ENCODE peak calls at places on chromosomes 2 and 18, in six cellular contexts. A, M, O, B, U and G are unnamed samples.

GRCh38 chr2:86274918-86275275 is 62.5 kb downstream of the REEP1 start:
- DNase-seq in A (no peak), M (no peak), O (no peak), B (peak), U (peak), G (no peak)

GRCh38 chr2:233824373-233824772 is 30.0 kb downstream of the HJURP start:
- DNase-seq in A (no peak), M (no peak), O (no peak), B (no peak), U (no peak), G (no peak)

GRCh38 chr18:47150824-47151366 is 595 bp upstream of the HDHD2 start:
- DNase-seq in A (no peak), M (no peak), O (peak), B (no peak), U (no peak), G (no peak)

GRCh38 chr2:233473878-233474277 is 92.7 kb downstream of the USP40 start:
- DNase-seq in A (no peak), M (no peak), O (no peak), B (no peak), U (no peak), G (no peak)

GRCh38 chr2:226308981-226309380 is 490.6 kb downstream of the IRS1 start:
- DNase-seq in A (no peak), M (no peak), O (no peak), B (no peak), U (no peak), G (no peak)

GRCh38 chr2:31258351-31258750 is 24.4 kb downstream of the EHD3 start:
- DNase-seq in A (no peak), M (no peak), O (no peak), B (no peak), U (peak), G (no peak)

GRCh38 chr18:22169011-22169888 is at the start of gene GATA6:
- DNase-seq in A (peak), M (peak), O (peak), B (peak), U (no peak), G (peak)

GRCh38 chr2:112204411-112204810 is 50.4 kb downstream of the ZC3H8 start:
- DNase-seq in A (no peak), M (peak), O (peak), B (no peak), U (no peak), G (peak)

GRCh38 chr2:130744287-130745117 is 10.8 kb upstream of the AMER3 start:
- DNase-seq in A (no peak), M (no peak), O (peak), B (no peak), U (no peak), G (no peak)

GRCh38 chr2:122191331-122191730 is 435.9 kb downstream of the TSN start:
- DNase-seq in A (peak), M (no peak), O (peak), B (peak), U (no peak), G (peak)

GRCh38 chr18:53380063-53380639 is 844.3 kb downstream of the MBD2 start:
- DNase-seq in A (peak), M (peak), O (peak), B (no peak), U (peak), G (peak)

GRCh38 chr2:64234785-64235184 is 90.6 kb upstream of the PELI1 start:
- DNase-seq in A (no peak), M (peak), O (no peak), B (no peak), U (no peak), G (no peak)

GRCh38 chr2:229363126-229363814 is 92.2 kb upstream of the PID1 start:
- DNase-seq in A (no peak), M (no peak), O (no peak), B (no peak), U (no peak), G (no peak)

GRCh38 chr2:119721462-119721861 is 38.3 kb upstream of the PTPN4 start:
- DNase-seq in A (no peak), M (no peak), O (peak), B (no peak), U (no peak), G (no peak)

GRCh38 chr2:120780402-120780801 is 44.7 kb downstream of the GLI2 start:
- DNase-seq in A (no peak), M (no peak), O (no peak), B (no peak), U (no peak), G (no peak)

GRCh38 chr2:203394519-203395227 is 66.5 kb downstream of the ABI2 start:
- DNase-seq in A (peak), M (no peak), O (no peak), B (peak), U (no peak), G (peak)

GRCh38 chr18:24443870-24444269 is 16.6 kb upstream of the HRH4 start:
- DNase-seq in A (no peak), M (no peak), O (no peak), B (no peak), U (no peak), G (peak)

GRCh38 chr2:236238756-236239155 is 25.4 kb downstream of the ASB18 start:
- DNase-seq in A (no peak), M (no peak), O (no peak), B (no peak), U (no peak), G (no peak)

GRCh38 chr2:233865838-233866237 is 2.3 kb downstream of the MSL3B start:
- DNase-seq in A (no peak), M (no peak), O (peak), B (peak), U (no peak), G (peak)

GRCh38 chr2:173978447-173978846 is 13.3 kb upstream of the SP3 start:
- DNase-seq in A (no peak), M (no peak), O (peak), B (no peak), U (no peak), G (no peak)

GRCh38 chr2:235832941-235833340 is 335.2 kb downstream of the GBX2 start:
- DNase-seq in A (no peak), M (no peak), O (no peak), B (no peak), U (no peak), G (no peak)

GRCh38 chr2:46364797-46365457 is 67.7 kb downstream of the EPAS1 start:
- DNase-seq in A (peak), M (peak), O (peak), B (peak), U (no peak), G (peak)

GRCh38 chr2:101427743-101428142 is 40.4 kb upstream of the CREG2 start:
- DNase-seq in A (no peak), M (no peak), O (no peak), B (no peak), U (no peak), G (no peak)

GRCh38 chr18:69408522-69408921 is 7.8 kb downstream of the DOK6 start:
- DNase-seq in A (no peak), M (no peak), O (no peak), B (no peak), U (no peak), G (no peak)

GRCh38 chr2:1854747-1855146 is 110.4 kb upstream of the PXDN start:
- DNase-seq in A (peak), M (no peak), O (no peak), B (peak), U (no peak), G (peak)
- TF ChIP-seq MYC in A (no peak), M (no peak), O (no peak), B (no peak), U (no peak), G (no peak)

DNA sequence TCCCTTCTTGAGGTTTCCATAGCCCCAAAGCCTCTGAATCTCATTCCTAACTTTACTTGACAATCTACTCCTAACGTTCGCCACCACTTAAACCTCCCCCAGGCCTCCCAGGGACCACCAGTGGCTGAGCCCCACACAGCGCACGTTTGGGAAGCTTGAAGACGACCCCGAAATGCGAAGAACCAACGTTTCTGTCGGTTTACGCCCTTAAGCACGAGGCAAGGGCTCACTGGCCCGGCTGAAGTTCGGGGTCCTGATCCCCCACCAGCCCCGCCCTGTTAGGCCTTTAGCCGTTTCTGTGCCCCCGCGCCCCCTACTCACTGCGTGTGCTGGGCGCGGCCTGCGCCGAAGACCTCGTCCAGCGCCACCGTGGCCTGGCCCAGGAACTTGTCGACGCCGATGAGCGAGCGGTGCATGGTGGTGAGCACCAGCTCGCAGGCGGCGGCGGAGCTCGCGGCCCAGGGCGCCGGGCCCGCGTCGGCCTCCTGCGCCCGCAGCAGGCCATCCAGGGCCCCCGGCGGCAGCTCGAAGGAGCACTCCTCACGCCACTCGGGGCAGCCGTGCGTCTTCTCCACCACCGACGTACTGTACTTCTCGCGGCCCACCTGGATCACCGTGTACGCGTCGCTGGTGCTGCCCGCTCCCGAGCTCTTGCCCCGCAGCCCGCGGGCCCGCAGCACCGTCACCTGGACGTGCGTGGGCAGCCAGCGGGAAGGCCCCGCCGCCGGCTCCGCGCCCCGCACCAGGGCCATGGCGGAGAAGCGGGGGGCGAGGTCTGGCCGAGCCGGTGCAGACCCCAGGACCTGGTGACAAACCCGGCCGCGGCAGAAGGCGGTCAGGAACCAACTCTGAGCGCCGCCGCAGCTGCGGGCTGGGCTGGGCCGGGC is 479 bp downstream of the RAB11FIP5 start:
- DNase-seq in A (no peak), M (peak), O (peak), B (peak), U (no peak), G (peak)
- H3K4me3 ChIP-seq in A (peak), M (peak), O (peak), B (peak), U (peak), G (no peak)

DNA sequence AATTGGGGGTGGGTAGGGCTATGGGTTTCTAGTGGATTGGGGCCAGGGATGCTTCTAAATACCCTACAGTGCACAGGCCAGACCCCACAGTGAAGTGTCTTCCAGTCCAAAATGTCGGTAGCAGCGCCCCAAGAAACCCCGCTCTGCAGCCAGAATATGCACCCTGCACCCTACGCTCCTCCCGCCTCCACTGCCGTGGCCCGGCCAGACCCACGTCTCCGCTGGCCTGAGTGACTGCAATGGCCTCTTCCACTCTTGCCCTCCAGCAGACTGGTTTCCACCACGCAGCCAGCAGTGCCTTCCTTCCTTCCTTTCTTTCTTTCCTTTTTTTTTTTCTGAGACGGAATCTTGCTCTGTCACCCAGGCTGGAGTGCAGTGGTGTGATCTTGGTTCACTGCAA is 91.4 kb upstream of the TAF1B start:
- DNase-seq in A (no peak), M (no peak), O (no peak), B (no peak), U (no peak), G (no peak)
- TF ChIP-seq MYC in A (no peak), M (no peak), O (no peak), B (no peak), U (no peak), G (no peak)

GRCh38 chr2:188580738-188581137 is 289.1 kb downstream of the GULP1 start:
- DNase-seq in A (no peak), M (no peak), O (no peak), B (no peak), U (no peak), G (no peak)
- H3K4me3 ChIP-seq in A (no peak), M (no peak), O (no peak), B (no peak), U (no peak), G (no peak)

GRCh38 chr2:40466332-40466731 is 14.4 kb upstream of the SLC8A1 start:
- DNase-seq in A (no peak), M (no peak), O (no peak), B (no peak), U (no peak), G (no peak)

GRCh38 chr2:40466926-40467325 is 15.0 kb upstream of the SLC8A1 start:
- DNase-seq in A (no peak), M (no peak), O (no peak), B (no peak), U (no peak), G (no peak)

GRCh38 chr2:40470817-40471809 is 19.2 kb upstream of the SLC8A1 start:
- DNase-seq in A (no peak), M (peak), O (no peak), B (no peak), U (no peak), G (no peak)

GRCh38 chr2:40471868-40472267 is 20.0 kb upstream of the SLC8A1 start:
- DNase-seq in A (peak), M (no peak), O (peak), B (no peak), U (no peak), G (no peak)
- TF ChIP-seq MYC in A (no peak), M (no peak), O (no peak), B (no peak), U (no peak), G (no peak)

GRCh38 chr2:42974303-42974696 is 181.9 kb upstream of the HAAO start:
- DNase-seq in A (no peak), M (no peak), O (no peak), B (no peak), U (no peak), G (no peak)

GRCh38 chr2:42973771-42974170 is 181.4 kb upstream of the HAAO start:
- DNase-seq in A (no peak), M (no peak), O (no peak), B (no peak), U (no peak), G (no peak)

GRCh38 chr2:42976400-42976799 is 184.0 kb upstream of the HAAO start:
- DNase-seq in A (no peak), M (no peak), O (no peak), B (no peak), U (no peak), G (no peak)

GRCh38 chr2:42974697-42975357 is 182.4 kb upstream of the HAAO start:
- DNase-seq in A (peak), M (peak), O (peak), B (peak), U (no peak), G (peak)

DNA sequence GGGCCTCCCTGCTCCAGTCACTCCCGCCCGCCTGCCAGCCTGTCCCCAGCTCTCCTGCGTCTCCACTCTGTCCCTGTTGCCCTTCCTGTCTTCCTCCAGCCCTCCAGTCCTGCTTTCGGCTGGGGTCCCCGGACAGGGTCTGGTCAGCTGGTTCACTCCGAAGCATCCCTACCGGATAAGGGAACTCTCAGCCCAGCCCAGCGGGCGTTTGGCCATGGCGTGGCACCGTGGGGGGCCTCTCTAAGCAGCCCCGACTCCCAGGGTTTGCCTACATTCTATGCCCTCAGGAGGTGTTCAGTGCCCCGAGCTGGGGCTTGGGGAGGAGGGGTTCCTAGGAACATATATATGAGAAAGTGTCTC is 183.0 kb upstream of the HAAO start:
- DNase-seq in A (no peak), M (no peak), O (no peak), B (no peak), U (no peak), G (no peak)
- H3K4me3 ChIP-seq in A (peak), M (peak), O (peak), B (no peak), U (no peak), G (no peak)

GRCh38 chr2:204586444-204587165 is 41.3 kb downstream of the PARD3B start:
- DNase-seq in A (no peak), M (no peak), O (no peak), B (no peak), U (no peak), G (no peak)
- TF ChIP-seq MYC in A (no peak), M (no peak), O (no peak), B (no peak), U (no peak), G (no peak)

DNA sequence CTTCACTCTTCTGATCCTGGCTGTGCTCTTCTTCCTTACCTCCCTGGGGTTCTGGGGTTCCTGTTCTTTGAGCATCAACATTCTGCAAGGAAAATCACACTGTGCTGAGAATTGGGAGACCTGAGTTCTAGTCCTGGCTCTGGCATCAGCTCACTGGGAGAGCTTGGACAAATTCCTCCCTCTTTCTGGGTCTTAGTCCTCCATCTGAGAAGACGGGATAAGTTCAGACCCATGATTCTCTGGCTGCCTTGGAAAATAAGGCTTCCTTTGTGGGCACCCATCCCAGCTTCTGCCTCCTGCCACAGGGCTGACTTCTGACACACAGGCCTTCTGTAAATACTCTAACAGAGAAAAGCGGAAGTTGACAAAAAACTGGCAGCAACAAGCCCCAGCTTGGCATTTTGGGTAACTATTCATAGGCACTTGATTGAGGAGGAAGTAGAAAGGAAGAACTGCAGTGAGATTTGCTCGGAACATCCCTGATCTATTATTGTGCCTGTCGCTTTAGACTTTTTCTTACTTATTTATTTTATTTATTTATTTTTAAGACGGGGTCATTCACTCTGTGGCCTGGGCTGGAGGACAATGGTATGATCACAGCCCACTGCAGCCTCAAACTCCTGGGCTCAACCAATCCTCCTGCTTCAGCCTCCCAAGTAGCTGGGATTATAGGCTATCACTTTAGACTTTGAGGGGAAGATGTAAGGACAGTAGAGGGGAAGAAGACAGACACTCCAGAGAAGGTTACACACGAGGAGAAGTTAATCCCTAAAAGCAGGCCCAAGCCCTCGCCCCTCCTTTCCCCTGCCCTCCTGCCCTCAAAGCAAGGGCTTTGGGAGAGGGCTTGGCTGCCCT is 7.9 kb downstream of the PCBP1 start:
- DNase-seq in A (no peak), M (peak), O (peak), B (no peak), U (no peak), G (peak)
- H3K4me3 ChIP-seq in A (no peak), M (no peak), O (peak), B (no peak), U (peak), G (peak)

GRCh38 chr2:40030451-40030975 is 251.5 kb upstream of the THUMPD2 start:
- DNase-seq in A (no peak), M (no peak), O (no peak), B (no peak), U (no peak), G (no peak)
- TF ChIP-seq MYC in A (no peak), M (no peak), O (no peak), B (no peak), U (no peak), G (no peak)

GRCh38 chr18:75937306-75937705 is 509.8 kb upstream of the SMIM21 start:
- DNase-seq in A (no peak), M (no peak), O (no peak), B (no peak), U (no peak), G (no peak)
- H3K4me3 ChIP-seq in A (no peak), M (no peak), O (no peak), B (no peak), U (no peak), G (no peak)